ENCODE peak calls at places on chromosome 4, in seven cellular contexts. One of them, this sample, is unnamed.

GRCh38 chr4:57091657-57092162 is 18.5 kb downstream of the IGFBP7 start:
- DNase-seq in fibroblast of the conjunctiva: no peak
- DNase-seq in GM03348: no peak
- DNase-seq in COR-L47: no peak
- DNase-seq in NCI-H1105: no peak
- DNase-seq in H7: no peak
- DNase-seq in choroid plexus epithelial cell: no peak
- DNase-seq in this sample: no peak

GRCh38 chr4:15262396-15262795 is 165.4 kb upstream of the C1QTNF7 start:
- DNase-seq in fibroblast of the conjunctiva: no peak
- DNase-seq in GM03348: no peak
- DNase-seq in COR-L47: no peak
- DNase-seq in NCI-H1105: no peak
- DNase-seq in H7: no peak
- DNase-seq in choroid plexus epithelial cell: peak
- DNase-seq in this sample: no peak

GRCh38 chr4:55184600-55185523 is 59.5 kb upstream of the KDR start:
- DNase-seq in fibroblast of the conjunctiva: peak
- DNase-seq in GM03348: peak
- DNase-seq in COR-L47: peak
- DNase-seq in NCI-H1105: peak
- DNase-seq in H7: peak
- DNase-seq in choroid plexus epithelial cell: peak
- DNase-seq in this sample: peak

GRCh38 chr4:151438154-151438553 is 29.2 kb downstream of the FHIP1A start:
- DNase-seq in fibroblast of the conjunctiva: no peak
- DNase-seq in GM03348: no peak
- DNase-seq in COR-L47: no peak
- DNase-seq in NCI-H1105: no peak
- DNase-seq in H7: no peak
- DNase-seq in choroid plexus epithelial cell: no peak
- DNase-seq in this sample: no peak

GRCh38 chr4:158236304-158237030 is 26.2 kb downstream of the TMEM144 start:
- DNase-seq in fibroblast of the conjunctiva: no peak
- DNase-seq in GM03348: no peak
- DNase-seq in COR-L47: no peak
- DNase-seq in NCI-H1105: no peak
- DNase-seq in H7: no peak
- DNase-seq in choroid plexus epithelial cell: no peak
- DNase-seq in this sample: no peak

GRCh38 chr4:181176306-181176705 is 1066.9 kb upstream of the TENM3 start:
- DNase-seq in fibroblast of the conjunctiva: no peak
- DNase-seq in GM03348: peak
- DNase-seq in COR-L47: no peak
- DNase-seq in NCI-H1105: no peak
- DNase-seq in H7: no peak
- DNase-seq in choroid plexus epithelial cell: peak
- DNase-seq in this sample: no peak

GRCh38 chr4:139042981-139043460 is 27.4 kb downstream of the NOCT start:
- DNase-seq in fibroblast of the conjunctiva: no peak
- DNase-seq in GM03348: peak
- DNase-seq in COR-L47: no peak
- DNase-seq in NCI-H1105: no peak
- DNase-seq in H7: no peak
- DNase-seq in choroid plexus epithelial cell: no peak
- DNase-seq in this sample: no peak

GRCh38 chr4:159010563-159011260 is 92.2 kb upstream of the RAPGEF2 start:
- DNase-seq in fibroblast of the conjunctiva: peak
- DNase-seq in GM03348: peak
- DNase-seq in COR-L47: peak
- DNase-seq in NCI-H1105: peak
- DNase-seq in H7: no peak
- DNase-seq in choroid plexus epithelial cell: peak
- DNase-seq in this sample: peak

GRCh38 chr4:95268819-95269565 is 279.8 kb downstream of the UNC5C start:
- DNase-seq in fibroblast of the conjunctiva: no peak
- DNase-seq in GM03348: no peak
- DNase-seq in COR-L47: peak
- DNase-seq in NCI-H1105: peak
- DNase-seq in H7: no peak
- DNase-seq in choroid plexus epithelial cell: peak
- DNase-seq in this sample: no peak